ENCODE peak calls at places on chromosomes 16 and 17, in five cellular contexts. P is heart left ventricle, R is astrocyte, G is Peyer's patch, Y is PC-3. C is an unnamed sample. For H3K4me1, the result is how much of the 10 kb centered on the place peaks cover.

GRCh38 chr17:2551928-2552327 is 40.2 kb upstream of the METTL16 start:
- DNase-seq in G (no peak), Y (no peak), P (no peak), R (no peak), C (no peak)

GRCh38 chr17:68950725-68951124 is 4.5 kb downstream of the ABCA8 start:
- DNase-seq in R (no peak), P (no peak), G (no peak), Y (no peak), C (no peak)

GRCh38 chr17:66275651-66276050 is 26.8 kb upstream of the PRKCA start:
- DNase-seq in G (no peak), Y (peak), P (no peak), R (peak), C (no peak)

GRCh38 chr17:55845385-55845784 is 94.5 kb downstream of the PCTP start:
- DNase-seq in G (peak), R (peak), P (peak), Y (no peak), C (peak)

GRCh38 chr16:9109255-9109654 is 17.8 kb downstream of the HAPSTR1 start:
- DNase-seq in P (no peak), R (no peak), Y (no peak), G (no peak), C (no peak)

GRCh38 chr17:17890773-17891759 is 54.3 kb upstream of the SREBF1 start:
- DNase-seq in P (peak), R (peak), G (peak), Y (peak), C (peak)

GRCh38 chr17:29682054-29682453 is 59.3 kb upstream of the CORO6 start:
- DNase-seq in P (no peak), R (no peak), G (no peak), Y (no peak), C (no peak)

GRCh38 chr17:15261063-15261817 is 3.9 kb downstream of the PMP22 start:
- DNase-seq in P (peak), Y (peak), R (peak), G (peak), C (peak)

GRCh38 chr16:27505297-27506236 is 44.1 kb downstream of the GTF3C1 start:
- DNase-seq in G (no peak), Y (no peak), R (no peak), P (peak), C (no peak)

GRCh38 chr17:39062846-39063680 is 88.4 kb downstream of the PLXDC1 start:
- DNase-seq in P (no peak), Y (peak), G (no peak), R (peak), C (no peak)

GRCh38 chr17:37220609-37220953 is 155.2 kb upstream of the C17orf78 start:
- DNase-seq in P (no peak), R (no peak), Y (peak), G (no peak), C (peak)

DNA sequence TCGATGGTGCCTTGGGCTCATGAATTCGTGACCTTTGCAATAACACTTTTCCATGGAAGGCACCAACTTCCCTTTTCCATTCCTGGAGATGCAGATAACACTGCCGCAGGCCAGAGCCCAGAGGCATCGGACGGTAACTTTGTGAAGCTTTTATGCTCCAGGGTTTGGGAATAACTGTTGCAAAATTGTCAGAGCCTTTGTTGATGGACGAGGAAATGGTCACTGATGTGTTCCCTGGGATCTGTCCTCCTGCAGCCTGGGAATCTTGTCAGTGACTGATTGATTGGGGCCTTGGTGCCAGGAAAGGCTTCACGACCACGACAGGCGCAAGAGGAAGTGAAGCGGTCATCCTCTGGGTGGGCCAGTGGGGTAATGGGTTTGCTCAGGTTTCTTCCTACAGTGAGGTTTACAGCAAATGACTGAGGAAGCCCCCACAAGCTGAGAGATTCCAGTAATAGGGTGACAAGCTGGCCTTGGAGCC is 37.4 kb downstream of the PGS1 start:
- DNase-seq in G (no peak), Y (no peak), R (no peak), P (no peak), C (no peak)
- H3K4me1 ChIP-seq in G (under half), Y (under half), R (under half), P (under half), C (under half)

DNA sequence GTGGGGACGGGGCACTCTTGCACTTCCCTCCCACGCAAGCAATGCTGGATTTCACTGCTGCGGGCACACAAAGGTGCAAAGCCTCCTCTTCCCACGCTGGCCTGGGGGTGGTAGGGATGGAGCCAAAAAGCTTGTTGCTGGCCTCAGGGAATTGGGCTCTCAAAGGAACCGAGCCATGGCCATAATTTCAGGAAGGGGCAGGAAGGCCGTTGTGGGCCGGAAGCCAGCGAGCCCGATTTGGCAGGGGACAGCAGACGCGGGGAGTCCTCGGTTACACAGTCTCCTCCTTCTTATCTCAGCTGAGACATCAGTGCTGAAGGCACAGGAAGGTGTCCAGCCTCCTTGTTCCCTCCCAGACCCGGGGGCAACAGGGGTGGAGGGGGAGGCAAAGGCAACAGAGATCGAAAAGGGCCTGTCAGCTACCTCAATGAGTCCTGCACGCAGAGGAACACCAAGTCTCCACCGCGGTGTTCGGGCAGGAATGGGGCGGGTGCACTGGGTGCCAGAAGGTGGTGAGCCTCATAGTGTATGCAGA is 59.5 kb downstream of the SLFN11 start:
- DNase-seq in Y (no peak), P (peak), R (no peak), G (peak), C (no peak)
- H3K4me3 ChIP-seq in Y (no peak), P (peak), R (no peak), G (peak), C (no peak)

GRCh38 chr17:76704799-76705198 is 6.0 kb downstream of the MXRA7 start:
- DNase-seq in P (no peak), Y (no peak), R (no peak), G (no peak), C (no peak)
- TF ChIP-seq CTCF in P (no peak), Y (no peak), R (no peak), G (no peak), C (no peak)

GRCh38 chr16:11361043-11361442 is 15.8 kb downstream of the RMI2 start:
- DNase-seq in P (no peak), R (no peak), Y (no peak), G (no peak), C (no peak)

GRCh38 chr16:11360581-11360980 is 15.3 kb downstream of the RMI2 start:
- DNase-seq in Y (no peak), P (no peak), R (no peak), G (no peak), C (no peak)

GRCh38 chr16:11367483-11367906 is 22.2 kb downstream of the RMI2 start:
- DNase-seq in P (no peak), Y (no peak), R (no peak), G (no peak), C (no peak)

GRCh38 chr16:11361751-11362742 is 16.8 kb downstream of the RMI2 start:
- DNase-seq in P (no peak), R (no peak), G (no peak), Y (peak), C (no peak)

DNA sequence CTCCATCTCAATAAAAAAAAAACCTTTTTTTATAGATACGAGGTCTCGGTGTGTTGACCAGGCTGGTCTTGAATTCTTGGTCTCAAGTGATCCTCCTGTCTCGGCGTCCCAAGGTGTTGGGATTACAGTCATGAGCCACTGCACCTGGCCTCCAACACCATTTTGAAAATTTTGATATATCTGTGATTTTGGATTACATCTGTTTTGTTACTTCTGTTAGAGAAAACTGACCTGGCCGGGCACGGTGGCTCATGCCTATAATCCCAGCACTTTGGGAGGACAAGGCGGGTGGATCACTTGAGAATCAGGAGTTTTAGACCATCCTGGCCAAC is 18.6 kb downstream of the RMI2 start:
- DNase-seq in G (no peak), P (no peak), R (no peak), Y (no peak), C (no peak)
- H3K4me1 ChIP-seq in G (under half), P (under half), R (under half), Y (under half), C (under half)

GRCh38 chr17:13601317-13601775 is 383 bp downstream of the HS3ST3A1 start:
- DNase-seq in Y (no peak), G (no peak), P (peak), R (no peak), C (peak)
- H3K4me3 ChIP-seq in Y (peak), G (peak), P (peak), R (peak), C (peak)

DNA sequence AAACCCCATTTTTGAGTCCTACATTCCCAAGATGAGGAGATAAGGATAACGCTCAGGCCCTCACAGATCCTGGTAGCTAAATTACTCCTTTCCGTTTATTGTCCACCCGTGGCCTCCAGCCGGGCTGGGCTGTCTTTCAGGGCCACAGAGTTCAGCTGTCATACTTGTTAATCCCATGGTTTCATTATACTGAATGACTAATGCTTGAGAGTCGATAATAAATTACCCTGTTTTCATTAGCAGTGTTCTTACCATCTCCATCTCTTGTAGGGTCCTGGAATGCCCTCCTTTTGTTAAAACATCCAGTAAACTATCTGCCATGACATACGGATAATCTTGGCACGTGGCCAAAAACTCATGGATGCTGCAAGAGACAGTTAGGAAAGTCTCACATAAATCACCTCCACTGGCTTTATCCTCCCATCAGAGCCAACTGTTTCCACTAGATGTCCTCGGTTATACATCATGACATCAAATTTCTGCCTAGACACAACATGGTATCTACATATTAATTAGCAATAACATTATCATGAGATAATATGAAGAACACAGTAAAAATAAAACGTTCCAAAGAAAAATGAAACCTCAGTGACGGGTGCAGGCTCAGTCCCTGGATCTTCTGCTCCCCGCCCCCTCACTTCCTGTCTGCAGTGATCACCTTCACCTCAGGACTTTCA is 45.3 kb downstream of the BRD7 start:
- DNase-seq in P (no peak), R (no peak), Y (peak), G (no peak), C (peak)
- TF ChIP-seq CTCF in P (no peak), R (peak), Y (peak), G (peak), C (peak)